ENCODE peak calls at places on chromosomes 7 and 10, in four cellular contexts. One of them, this sample, is unnamed.

GRCh38 chr7:107661081-107661864 is 645 bp downstream of the SLC26A4 start:
- DNase-seq in H9: peak
- DNase-seq in H1: peak
- DNase-seq in IMR-90: peak
- DNase-seq in this sample: peak

GRCh38 chr10:44369296-44369695 is 15.6 kb downstream of the CXCL12 start:
- DNase-seq in H9: no peak
- DNase-seq in H1: no peak
- DNase-seq in IMR-90: peak
- DNase-seq in this sample: no peak

GRCh38 chr10:20877986-20878979 is 18.8 kb downstream of the NEBL start:
- DNase-seq in H1: no peak
- DNase-seq in IMR-90: no peak
- DNase-seq in H9: no peak
- DNase-seq in this sample: no peak

GRCh38 chr7:44460325-44460724 is 30.1 kb downstream of the NUDCD3 start:
- DNase-seq in H9: no peak
- DNase-seq in IMR-90: no peak
- DNase-seq in H1: no peak
- DNase-seq in this sample: no peak

GRCh38 chr7:81482600-81483186 is 287.2 kb downstream of the HGF start:
- DNase-seq in H9: no peak
- DNase-seq in IMR-90: peak
- DNase-seq in H1: no peak
- DNase-seq in this sample: no peak

GRCh38 chr10:58513189-58514101 is 773 bp downstream of the BICC1 start:
- DNase-seq in IMR-90: peak
- DNase-seq in H1: peak
- DNase-seq in H9: peak
- DNase-seq in this sample: peak

GRCh38 chr7:43242628-43243255 is 130.3 kb downstream of the HECW1 start:
- DNase-seq in H9: no peak
- DNase-seq in IMR-90: peak
- DNase-seq in H1: no peak
- DNase-seq in this sample: no peak

GRCh38 chr10:131141207-131141606 is 170.3 kb downstream of the TCERG1L start:
- DNase-seq in IMR-90: no peak
- DNase-seq in H1: no peak
- DNase-seq in H9: no peak
- DNase-seq in this sample: no peak

GRCh38 chr10:71176661-71177060 is 35.7 kb upstream of the UNC5B start:
- DNase-seq in H9: peak
- DNase-seq in IMR-90: no peak
- DNase-seq in H1: no peak
- DNase-seq in this sample: peak

DNA sequence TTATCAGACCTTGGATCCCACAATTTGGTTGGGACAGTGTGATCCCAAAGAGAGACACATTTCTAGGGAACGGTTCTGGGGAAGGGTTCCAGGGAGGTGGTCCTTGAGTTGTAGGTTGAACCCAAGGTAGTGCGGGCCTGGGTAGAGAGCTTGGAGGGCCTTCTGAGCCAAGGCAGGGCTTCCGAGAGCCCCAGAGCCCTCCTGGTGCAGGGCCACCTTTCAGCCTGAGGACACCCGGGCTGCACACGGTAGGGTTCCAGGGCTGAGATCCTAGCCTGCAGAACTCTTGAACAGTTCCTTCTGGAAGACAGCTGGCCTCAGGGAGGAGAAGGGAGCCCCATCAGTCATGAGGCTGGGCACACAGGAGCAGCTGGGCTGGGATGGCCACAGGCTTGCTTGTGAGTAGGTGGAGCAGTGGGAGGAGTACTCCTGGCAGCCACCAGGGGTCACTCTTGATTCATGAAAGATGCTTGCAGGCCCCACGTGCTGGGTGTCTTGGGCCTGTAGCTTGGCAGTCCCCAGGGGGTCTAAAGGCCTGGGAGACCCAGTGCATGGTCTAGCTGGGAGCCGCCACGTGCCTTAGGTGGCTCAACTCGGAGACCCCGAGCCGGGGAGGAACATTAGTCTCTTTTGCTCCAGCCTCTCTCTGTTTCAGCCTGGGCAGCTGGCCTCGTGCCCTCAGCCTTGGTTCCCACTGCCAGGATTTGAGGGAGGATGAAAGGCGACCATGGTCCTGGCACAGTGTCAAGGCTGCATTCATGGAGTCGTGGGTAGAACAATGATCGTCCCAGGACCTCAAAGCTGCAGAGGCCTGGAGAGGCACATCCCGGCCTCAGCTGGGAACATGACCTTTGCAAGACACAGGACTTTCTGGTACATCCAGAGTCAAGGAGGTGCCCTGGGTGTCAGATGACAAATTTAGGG is 381.6 kb downstream of the TYW1 start:
- DNase-seq in H1: peak
- DNase-seq in IMR-90: peak
- DNase-seq in H9: peak
- DNase-seq in this sample: peak
- H3K18ac ChIP-seq in H1: no peak
- H3K18ac ChIP-seq in IMR-90: no peak
- H3K18ac ChIP-seq in H9: no peak
- H3K18ac ChIP-seq in this sample: no peak

GRCh38 chr7:135857519-135858274 is 109.1 kb upstream of the FAM180A start:
- DNase-seq in IMR-90: no peak
- DNase-seq in H9: no peak
- DNase-seq in H1: no peak
- DNase-seq in this sample: no peak

GRCh38 chr7:135853008-135853407 is 104.4 kb upstream of the FAM180A start:
- DNase-seq in IMR-90: no peak
- DNase-seq in H9: no peak
- DNase-seq in H1: no peak
- DNase-seq in this sample: no peak

GRCh38 chr7:135855836-135856235 is 107.2 kb upstream of the FAM180A start:
- DNase-seq in H9: no peak
- DNase-seq in IMR-90: no peak
- DNase-seq in H1: no peak
- DNase-seq in this sample: peak

GRCh38 chr7:135856356-135857144 is 107.9 kb upstream of the FAM180A start:
- DNase-seq in IMR-90: peak
- DNase-seq in H9: no peak
- DNase-seq in H1: no peak
- DNase-seq in this sample: peak

DNA sequence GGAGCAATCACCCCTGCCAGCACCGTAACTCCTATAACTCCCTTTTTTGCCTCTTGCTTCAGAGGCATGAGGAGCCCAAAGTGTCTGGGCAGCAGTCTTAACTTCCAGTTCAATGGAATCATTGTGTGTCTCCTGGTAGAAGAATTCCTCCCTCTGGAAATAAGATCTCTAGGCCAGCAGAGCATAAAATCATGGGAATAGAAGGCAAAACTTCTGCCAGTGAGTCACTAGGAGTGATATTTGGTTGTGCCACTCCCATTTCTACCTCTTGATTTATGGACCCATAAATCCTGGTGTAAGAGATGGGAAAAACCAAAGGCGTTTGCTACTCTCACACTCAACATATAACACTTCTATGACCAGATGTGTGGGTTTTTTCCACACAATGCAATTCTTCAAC is 104.9 kb upstream of the FAM180A start:
- DNase-seq in H1: no peak
- DNase-seq in IMR-90: no peak
- DNase-seq in H9: no peak
- DNase-seq in this sample: no peak
- H4K5ac ChIP-seq in H1: no peak
- H4K5ac ChIP-seq in IMR-90: no peak
- H4K5ac ChIP-seq in H9: no peak
- H4K5ac ChIP-seq in this sample: no peak

GRCh38 chr10:45425628-45426563 is 51.9 kb downstream of the ALOX5 start:
- DNase-seq in H1: no peak
- DNase-seq in IMR-90: no peak
- DNase-seq in H9: no peak
- DNase-seq in this sample: no peak
- H3K23ac ChIP-seq in H1: no peak
- H3K23ac ChIP-seq in IMR-90: no peak
- H3K23ac ChIP-seq in H9: no peak
- H3K23ac ChIP-seq in this sample: no peak

GRCh38 chr7:100435401-100436304 is 644 bp downstream of the PPP1R35 start:
- DNase-seq in H1: peak
- DNase-seq in H9: peak
- DNase-seq in IMR-90: no peak
- DNase-seq in this sample: peak
- H3K18ac ChIP-seq in H1: peak
- H3K18ac ChIP-seq in H9: peak
- H3K18ac ChIP-seq in IMR-90: peak
- H3K18ac ChIP-seq in this sample: peak

DNA sequence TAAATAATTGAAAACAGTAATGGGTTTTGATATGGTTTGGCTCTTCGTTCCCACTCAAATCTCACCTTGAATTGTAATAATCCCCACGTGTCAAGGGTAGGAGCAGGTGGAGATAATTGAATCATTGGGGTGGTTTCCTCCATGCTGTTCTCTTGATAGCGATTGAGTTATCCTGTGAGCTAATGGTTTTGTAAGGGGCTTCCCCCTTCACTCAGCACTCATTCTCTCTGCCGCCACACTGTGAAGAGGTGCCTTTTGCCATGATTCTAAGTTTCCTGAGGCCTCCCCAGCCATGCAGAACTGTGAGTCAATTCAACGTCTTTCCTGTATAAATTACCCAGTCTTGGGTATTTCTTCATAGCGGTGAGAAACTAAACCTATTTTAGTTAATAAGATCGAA is 551.7 kb upstream of the POT1 start:
- DNase-seq in H9: no peak
- DNase-seq in IMR-90: no peak
- DNase-seq in H1: no peak
- DNase-seq in this sample: peak
- H4K5ac ChIP-seq in H9: no peak
- H4K5ac ChIP-seq in IMR-90: no peak
- H4K5ac ChIP-seq in H1: no peak
- H4K5ac ChIP-seq in this sample: no peak

DNA sequence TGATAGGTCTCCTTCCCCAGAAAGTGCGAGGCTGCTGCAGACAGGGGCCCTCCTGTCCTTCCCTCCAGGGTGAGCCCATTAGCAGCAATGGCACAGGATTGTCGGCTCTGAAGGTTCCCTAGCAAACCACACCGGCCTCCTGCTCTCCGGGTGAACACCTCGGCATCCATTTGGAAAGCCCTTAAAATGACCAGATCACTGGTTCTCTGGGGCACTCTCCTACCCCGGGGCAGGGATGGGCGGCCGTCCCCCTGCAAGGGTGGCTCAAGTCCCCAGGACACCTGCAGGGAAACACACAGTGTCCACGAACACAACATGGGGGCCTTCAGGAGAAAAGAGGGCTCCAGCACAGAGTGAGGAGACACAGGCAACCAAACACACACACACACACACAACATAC is 459.1 kb downstream of the PTPRN2 start:
- DNase-seq in H9: no peak
- DNase-seq in H1: no peak
- DNase-seq in IMR-90: no peak
- DNase-seq in this sample: peak
- H3K23ac ChIP-seq in H9: no peak
- H3K23ac ChIP-seq in H1: no peak
- H3K23ac ChIP-seq in IMR-90: no peak
- H3K23ac ChIP-seq in this sample: no peak

DNA sequence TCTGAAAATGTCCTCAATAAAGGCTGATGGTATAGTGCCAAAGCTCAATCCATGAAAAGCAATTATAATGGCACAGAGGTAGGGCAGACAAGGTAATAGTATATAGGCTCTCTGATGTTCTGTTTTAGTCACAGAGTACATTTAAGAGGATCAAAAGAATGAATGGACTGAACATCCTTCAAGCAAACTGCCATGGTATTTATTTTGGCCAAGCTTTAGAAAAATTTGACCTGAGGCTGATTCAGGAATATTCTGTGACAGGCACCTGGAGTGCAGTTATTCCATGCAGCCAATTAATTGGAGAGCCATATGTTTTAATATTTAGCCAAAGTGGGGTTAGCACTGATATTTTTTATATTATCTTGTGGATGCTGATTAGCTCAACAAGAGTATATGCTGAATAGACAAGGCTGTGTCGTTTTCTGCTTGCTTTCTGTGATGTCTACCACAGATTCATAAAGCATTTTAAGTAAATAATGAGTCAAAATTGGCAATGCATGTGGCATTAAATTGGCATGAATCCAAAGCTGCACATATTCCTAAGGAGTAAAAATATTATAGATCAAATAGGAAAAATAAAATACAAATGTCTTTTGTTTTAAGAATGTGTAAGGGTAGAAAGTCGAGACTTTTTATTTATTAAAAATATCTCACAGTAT is 177.4 kb downstream of the PCLO start:
- DNase-seq in IMR-90: no peak
- DNase-seq in H1: no peak
- DNase-seq in H9: no peak
- DNase-seq in this sample: no peak
- H3K18ac ChIP-seq in IMR-90: no peak
- H3K18ac ChIP-seq in H1: no peak
- H3K18ac ChIP-seq in H9: no peak
- H3K18ac ChIP-seq in this sample: no peak

GRCh38 chr10:61608255-61609040 is 54.3 kb upstream of the CABCOCO1 start:
- DNase-seq in IMR-90: no peak
- DNase-seq in H9: no peak
- DNase-seq in H1: no peak
- DNase-seq in this sample: no peak
- H4K5ac ChIP-seq in IMR-90: no peak
- H4K5ac ChIP-seq in H9: no peak
- H4K5ac ChIP-seq in H1: no peak
- H4K5ac ChIP-seq in this sample: no peak

GRCh38 chr10:127428385-127428980 is 120.6 kb upstream of the NPS start:
- DNase-seq in H9: no peak
- DNase-seq in IMR-90: no peak
- DNase-seq in H1: no peak
- DNase-seq in this sample: no peak
- H3K23ac ChIP-seq in H9: no peak
- H3K23ac ChIP-seq in IMR-90: no peak
- H3K23ac ChIP-seq in H1: no peak
- H3K23ac ChIP-seq in this sample: no peak

This sample was measured in mesendoderm.